ENCODE peak calls at places on chromosomes 11 and 22, in five cellular contexts. B, T, D, F and Z are unnamed samples.

GRCh38 chr22:25742918-25743708 is 1.1 kb downstream of the MYO18B start:
- DNase-seq in B (no peak), T (no peak), D (no peak), F (no peak), Z (no peak)

GRCh38 chr11:12149672-12150225 is 39.4 kb downstream of the MICAL2 start:
- DNase-seq in B (no peak), T (no peak), D (no peak), F (no peak), Z (peak; percentile 10)

GRCh38 chr11:69862331-69862761 is 43.1 kb upstream of the FGF3 start:
- DNase-seq in B (no peak), T (no peak), D (no peak), F (no peak), Z (no peak)

GRCh38 chr11:6156628-6157367 is 13.3 kb downstream of the OR52B2 start:
- DNase-seq in B (no peak), T (no peak), D (no peak), F (peak; percentile 41), Z (no peak)

GRCh38 chr11:128492903-128493569 is 94.3 kb downstream of the ETS1 start:
- DNase-seq in B (no peak), T (no peak), D (no peak), F (no peak), Z (no peak)

GRCh38 chr11:120057595-120058581 is 80.0 kb downstream of the TRIM29 start:
- DNase-seq in B (no peak), T (no peak), D (no peak), F (no peak), Z (no peak)

GRCh38 chr22:22042009-22042408 is 59.4 kb upstream of the TOP3B start:
- DNase-seq in B (no peak), T (no peak), D (no peak), F (no peak), Z (no peak)

GRCh38 chr11:1482581-1483444 is 3.8 kb downstream of the MOB2 start:
- DNase-seq in B (no peak), T (no peak), D (no peak), F (no peak), Z (no peak)

GRCh38 chr22:19533857-19534256 is 9.6 kb upstream of the CLDN5 start:
- DNase-seq in B (no peak), T (no peak), D (no peak), F (no peak), Z (no peak)

GRCh38 chr11:130737866-130738431 is 178.3 kb downstream of the SNX19 start:
- DNase-seq in B (no peak), T (no peak), D (no peak), F (no peak), Z (peak; percentile 90)

GRCh38 chr22:31160328-31160978 is 471 bp downstream of the RNF185 start:
- DNase-seq in B (no peak), T (no peak), D (no peak), F (no peak), Z (no peak)

GRCh38 chr22:24406322-24407277 is 20.8 kb upstream of the ADORA2A start:
- DNase-seq in B (no peak), T (no peak), D (no peak), F (no peak), Z (no peak)

GRCh38 chr11:88098289-88098688 is 77.0 kb downstream of the RAB38 start:
- DNase-seq in B (no peak), T (no peak), D (no peak), F (no peak), Z (no peak)

GRCh38 chr11:6258571-6258998 is 1.1 kb upstream of the CCKBR start:
- DNase-seq in B (no peak), T (no peak), D (no peak), F (no peak), Z (no peak)

GRCh38 chr11:102762414-102762813 is 18.0 kb downstream of the MMP10 start:
- DNase-seq in B (no peak), T (no peak), D (no peak), F (no peak), Z (peak; percentile 75)

GRCh38 chr22:17774206-17774927 is at the start of gene BID:
- DNase-seq in B (no peak), T (peak; percentile 51), D (peak; percentile 39), F (no peak), Z (peak; percentile 66)

GRCh38 chr11:133408402-133408801 is 123.9 kb downstream of the OPCML start:
- DNase-seq in B (no peak), T (no peak), D (no peak), F (no peak), Z (no peak)

GRCh38 chr11:120710354-120711187 is 199.0 kb downstream of the GRIK4 start:
- DNase-seq in B (peak; percentile 77), T (no peak), D (no peak), F (no peak), Z (peak; percentile 96)

GRCh38 chr11:124893781-124894401 is 3.8 kb downstream of the ROBO4 start:
- DNase-seq in B (no peak), T (no peak), D (no peak), F (no peak), Z (no peak)

GRCh38 chr22:46538816-46539163 is 1.4 kb upstream of the CELSR1 start:
- DNase-seq in B (no peak), T (no peak), D (no peak), F (no peak), Z (peak; percentile 47)

GRCh38 chr22:19766506-19767426 is 6.2 kb downstream of the TBX1 start:
- DNase-seq in B (no peak), T (peak; percentile 14), D (no peak), F (peak; percentile 63), Z (peak; percentile 44)

GRCh38 chr22:50425179-50425916 is 49.5 kb downstream of the SBF1 start:
- DNase-seq in B (no peak), T (no peak), D (no peak), F (no peak), Z (no peak)

GRCh38 chr11:124760806-124761205 is 1.3 kb downstream of the ESAM start:
- DNase-seq in B (no peak), T (no peak), D (no peak), F (no peak), Z (no peak)

GRCh38 chr11:1077033-1077416 is 2.4 kb downstream of the MUC2 start:
- DNase-seq in B (no peak), T (no peak), D (no peak), F (no peak), Z (no peak)

GRCh38 chr11:115247404-115247803 is 256.8 kb downstream of the CADM1 start:
- DNase-seq in B (no peak), T (no peak), D (no peak), F (no peak), Z (no peak)

GRCh38 chr22:37245740-37246139 is 1.7 kb upstream of the RAC2 start:
- DNase-seq in B (no peak), T (no peak), D (no peak), F (no peak), Z (peak; percentile 41)

GRCh38 chr22:37243402-37244113 is 511 bp downstream of the RAC2 start:
- DNase-seq in B (no peak), T (no peak), D (no peak), F (no peak), Z (no peak)

GRCh38 chr22:37244114-37244921 is at the start of gene RAC2:
- DNase-seq in B (no peak), T (peak; percentile 83), D (no peak), F (peak; percentile 99), Z (peak; percentile 70)

GRCh38 chr22:37242395-37242918 is 1.6 kb downstream of the RAC2 start:
- DNase-seq in B (no peak), T (peak; percentile 85), D (no peak), F (peak; percentile 82), Z (peak; percentile 26)

GRCh38 chr22:37244922-37245722 is 1.1 kb upstream of the RAC2 start:
- DNase-seq in B (no peak), T (no peak), D (no peak), F (no peak), Z (no peak)
- H3K4me3 ChIP-seq in B (no peak overlapping the region), T (peak overlapping the region; percentile 24), D (no peak overlapping the region), F (peak overlapping the region; percentile 93), Z (no peak overlapping the region)

DNA sequence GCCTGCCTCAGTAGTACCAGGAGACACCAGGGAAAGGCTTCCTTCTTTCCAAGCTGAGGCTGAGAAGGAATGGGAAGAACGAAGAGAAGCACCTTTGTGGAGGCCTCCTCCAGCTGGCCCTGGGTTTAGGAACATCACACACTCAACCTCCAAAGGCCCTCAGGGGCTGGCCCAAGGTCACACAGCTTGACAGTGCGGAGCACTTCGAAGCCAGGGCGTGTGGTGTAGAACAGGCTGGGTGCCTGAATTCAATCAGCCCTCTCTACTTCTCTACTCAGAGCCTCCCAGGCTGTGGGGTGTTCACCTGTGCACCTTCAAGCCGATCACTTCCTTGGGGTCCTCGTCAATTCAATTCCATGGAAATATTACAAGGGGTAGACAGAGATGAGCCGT is 719 bp upstream of the CSDC2 start:
- DNase-seq in B (no peak), T (no peak), D (no peak), F (no peak), Z (no peak)
- H3K4me3 ChIP-seq in B (peak overlapping the region; percentile 84), T (no peak overlapping the region), D (no peak overlapping the region), F (no peak overlapping the region), Z (peak overlapping the region; percentile 73)

DNA sequence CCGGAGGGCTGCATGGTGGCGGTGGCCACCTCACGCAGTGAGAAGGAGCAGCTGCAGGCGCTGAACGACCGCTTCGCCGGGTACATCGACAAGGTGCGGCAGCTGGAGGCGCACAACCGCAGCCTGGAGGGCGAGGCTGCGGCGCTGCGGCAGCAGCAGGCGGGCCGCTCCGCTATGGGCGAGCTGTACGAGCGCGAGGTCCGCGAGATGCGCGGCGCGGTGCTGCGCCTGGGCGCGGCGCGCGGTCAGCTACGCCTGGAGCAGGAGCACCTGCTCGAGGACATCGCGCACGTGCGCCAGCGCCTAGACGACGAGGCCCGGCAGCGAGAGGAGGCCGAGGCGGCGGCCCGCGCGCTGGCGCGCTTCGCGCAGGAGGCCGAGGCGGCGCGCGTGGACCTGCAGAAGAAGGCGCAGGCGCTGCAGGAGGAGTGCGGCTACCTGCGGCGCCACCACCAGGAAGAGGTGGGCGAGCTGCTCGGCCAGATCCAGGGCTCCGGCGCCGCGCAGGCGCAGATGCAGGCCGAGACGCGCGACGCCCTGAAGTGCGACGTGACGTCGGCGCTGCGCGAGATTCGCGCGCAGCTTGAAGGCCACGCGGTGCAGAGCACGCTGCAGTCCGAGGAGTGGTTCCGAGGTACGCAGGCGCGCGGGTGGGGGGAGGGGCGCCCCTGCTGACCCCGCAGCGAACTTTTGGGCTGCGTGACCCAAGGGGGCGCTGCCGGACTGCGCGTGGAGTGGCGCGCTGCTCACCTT is 670 bp downstream of the NEFH start:
- DNase-seq in B (no peak), T (peak; percentile 7), D (peak; percentile 75), F (peak; percentile 85), Z (peak; percentile 85)
- H3K4me3 ChIP-seq in B (peak overlapping the region; percentile 41), T (no peak overlapping the region), D (no peak overlapping the region), F (peak overlapping the region; percentile 35), Z (peak overlapping the region; percentile 5)

GRCh38 chr11:93904711-93905110 is 54.3 kb upstream of the VSTM5 start:
- DNase-seq in B (no peak), T (no peak), D (no peak), F (no peak), Z (no peak)
- H3K4me3 ChIP-seq in B (no peak overlapping the region), T (no peak overlapping the region), D (no peak overlapping the region), F (no peak overlapping the region), Z (no peak overlapping the region)

DNA sequence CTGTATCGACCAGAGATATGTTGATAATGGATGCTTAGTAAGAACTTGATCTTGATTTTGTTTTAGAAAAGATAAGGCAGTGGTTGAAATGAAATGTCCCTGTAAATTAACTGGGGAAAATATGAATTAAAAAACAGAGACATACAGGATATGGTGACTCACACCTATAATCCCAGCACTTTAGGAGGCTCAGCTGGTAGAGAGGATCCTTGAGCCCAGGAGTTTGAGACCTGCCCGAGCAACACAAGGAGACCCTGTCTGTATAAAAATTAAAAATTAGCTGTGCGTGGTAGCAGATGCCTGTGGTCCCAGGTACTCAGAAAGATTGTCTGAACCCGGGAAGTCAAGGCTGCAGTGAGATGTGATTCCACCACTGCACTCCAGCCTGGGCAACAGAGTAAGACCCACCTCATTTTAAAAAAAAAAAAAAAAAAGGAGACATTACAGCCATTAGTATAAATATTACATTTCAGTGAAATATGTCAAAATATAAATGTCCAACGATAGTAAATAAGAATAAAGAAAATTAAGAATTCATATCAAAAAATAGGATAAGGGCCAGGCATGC is 4.6 kb downstream of the PICALM start:
- DNase-seq in B (no peak), T (no peak), D (no peak), F (no peak), Z (peak; percentile 48)
- H3K4me3 ChIP-seq in B (no peak overlapping the region), T (peak overlapping the region; percentile 99), D (no peak overlapping the region), F (no peak overlapping the region), Z (no peak overlapping the region)